ENCODE peak calls at places on chromosomes 1 and 21, in six cellular contexts. I is GM12891, O is GM12878, M is K562, Z is H1, W is HepG2. S is an unnamed sample.

GRCh38 chr1:164695956-164696665 is 137.1 kb downstream of the PBX1 start:
- DNase-seq in I (no peak), O (no peak), M (no peak), Z (no peak), W (no peak), S (no peak)

GRCh38 chr1:222697858-222698257 is 14.4 kb downstream of the AIDA start:
- DNase-seq in I (no peak), O (no peak), M (no peak), Z (no peak), W (no peak), S (no peak)

GRCh38 chr1:193201021-193201420 is 14.6 kb upstream of the B3GALT2 start:
- DNase-seq in I (no peak), O (no peak), M (no peak), Z (no peak), W (peak; percentile 5), S (no peak)

GRCh38 chr1:202220733-202221132 is 27.1 kb downstream of the LGR6 start:
- DNase-seq in I (no peak), O (no peak), M (no peak), Z (no peak), W (no peak), S (no peak)

GRCh38 chr1:28329395-28330153 is 734 bp downstream of the MED18 start:
- DNase-seq in I (no peak), O (no peak), M (no peak), Z (no peak), W (peak; percentile 21), S (no peak)

GRCh38 chr1:230095938-230096337 is 28.9 kb downstream of the GALNT2 start:
- DNase-seq in I (no peak), O (no peak), M (no peak), Z (no peak), W (no peak), S (no peak)

GRCh38 chr1:76330993-76331603 is 256.6 kb downstream of the ST6GALNAC3 start:
- DNase-seq in I (peak; percentile 3), O (no peak), M (peak; percentile 50), Z (peak; percentile 38), W (peak; percentile 18), S (peak; percentile 0)

GRCh38 chr1:11873954-11874562 is 15.3 kb upstream of the NPPB start:
- DNase-seq in I (no peak), O (no peak), M (no peak), Z (no peak), W (no peak), S (no peak)

GRCh38 chr1:99173900-99174299 is 90.4 kb upstream of the PLPPR4 start:
- DNase-seq in I (no peak), O (no peak), M (no peak), Z (no peak), W (no peak), S (no peak)

GRCh38 chr1:58574816-58575215 is 2.2 kb downstream of the TACSTD2 start:
- DNase-seq in I (no peak), O (no peak), M (no peak), Z (no peak), W (no peak), S (no peak)

GRCh38 chr1:231603598-231604275 is 22.9 kb upstream of the DISC1 start:
- DNase-seq in I (peak; percentile 27), O (no peak), M (peak; percentile 47), Z (no peak), W (peak; percentile 69), S (peak; percentile 19)

GRCh38 chr1:66764994-66765578 is 12.8 kb downstream of the DYNLT5 start:
- DNase-seq in I (no peak), O (no peak), M (peak; percentile 44), Z (no peak), W (peak; percentile 24), S (no peak)

GRCh38 chr21:28992526-28993292 is at the start of gene LTN1:
- DNase-seq in I (peak; percentile 84), O (peak; percentile 99), M (peak; percentile 98), Z (peak; percentile 96), W (peak; percentile 97), S (peak; percentile 84)

GRCh38 chr1:119475866-119476439 is 31.1 kb upstream of the HSD3B1 start:
- DNase-seq in I (peak; percentile 26), O (no peak), M (peak; percentile 57), Z (peak; percentile 46), W (peak; percentile 46), S (peak; percentile 31)

GRCh38 chr1:44730741-44731512 is at the start of gene RNU5D-1:
- DNase-seq in I (peak; percentile 66), O (peak; percentile 98), M (peak; percentile 88), Z (no peak), W (peak; percentile 95), S (peak; percentile 58)

GRCh38 chr1:192724670-192725069 is 84.2 kb upstream of the RGS2 start:
- DNase-seq in I (no peak), O (no peak), M (no peak), Z (no peak), W (no peak), S (no peak)

GRCh38 chr21:38875694-38876492 is 70.2 kb downstream of the ETS2 start:
- DNase-seq in I (no peak), O (no peak), M (no peak), Z (no peak), W (no peak), S (no peak)

GRCh38 chr1:203126151-203126865 is 1.2 kb upstream of the ADORA1 start:
- DNase-seq in I (no peak), O (no peak), M (no peak), Z (no peak), W (no peak), S (no peak)

GRCh38 chr1:229892515-229893117 is 174.4 kb upstream of the GALNT2 start:
- DNase-seq in I (no peak), O (no peak), M (no peak), Z (no peak), W (no peak), S (no peak)

GRCh38 chr1:31837441-31838158 is 21.8 kb upstream of the SPOCD1 start:
- DNase-seq in I (no peak), O (no peak), M (no peak), Z (no peak), W (no peak), S (no peak)

GRCh38 chr1:109204484-109204883 is 9.2 kb upstream of the SARS1 start:
- DNase-seq in I (no peak), O (no peak), M (no peak), Z (no peak), W (no peak), S (no peak)

GRCh38 chr1:155241069-155241679 is 14.1 kb downstream of the ENTREP3 start:
- DNase-seq in I (no peak), O (no peak), M (peak; percentile 76), Z (no peak), W (peak; percentile 80), S (peak; percentile 56)

DNA sequence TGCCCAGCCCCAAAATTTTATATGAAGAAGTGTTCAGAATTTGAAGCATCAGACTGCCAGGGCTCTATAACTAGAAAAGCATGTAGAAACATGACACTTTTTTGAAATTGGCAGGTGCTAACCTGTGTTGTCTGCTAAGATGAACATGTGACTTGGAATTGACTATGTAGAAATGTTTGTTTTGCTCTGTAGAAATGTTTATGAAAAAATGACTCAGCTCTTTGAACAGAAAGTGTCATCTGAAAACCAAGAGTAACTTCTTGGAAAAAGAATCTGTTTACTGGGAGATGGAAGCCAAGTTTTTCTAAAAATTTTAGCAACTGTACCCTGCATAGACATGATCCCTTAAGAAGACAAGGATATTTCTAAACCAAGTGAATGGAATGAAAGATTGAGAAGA is 59.2 kb downstream of the LHX9 start:
- DNase-seq in I (no peak), O (no peak), M (no peak), Z (no peak), W (no peak), S (no peak)
- TF ChIP-seq POLR2A in I (no peak), O (no peak), M (no peak), Z (no peak), W (no peak), S (no peak)

DNA sequence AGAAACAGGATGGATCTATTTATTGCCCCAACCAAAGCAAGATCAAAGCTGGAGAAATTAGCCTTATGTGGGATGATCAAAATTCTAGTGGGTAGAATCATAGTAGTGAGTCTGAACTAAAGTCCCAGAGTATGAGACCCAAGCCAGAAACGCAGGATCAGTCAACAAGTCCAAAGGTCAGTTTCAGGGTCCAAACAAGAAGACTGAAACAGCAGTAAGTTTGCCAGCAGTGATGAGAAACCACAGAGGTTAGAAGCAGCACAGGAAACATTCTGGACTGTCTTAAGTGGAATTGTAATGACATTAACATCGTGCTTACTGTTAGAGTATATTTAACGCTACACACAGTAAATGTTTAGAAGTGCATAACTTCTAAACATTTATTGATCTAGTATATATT is 251.0 kb downstream of the LRRIQ3 start:
- DNase-seq in I (no peak), O (no peak), M (no peak), Z (no peak), W (peak; percentile 2), S (no peak)
- TF ChIP-seq TAF1 in I (no peak), O (no peak), M (no peak), Z (no peak), W (no peak), S (no peak)

GRCh38 chr21:35942211-35943144 is 117.8 kb downstream of the SETD4 start:
- DNase-seq in I (no peak), O (no peak), M (no peak), Z (no peak), W (no peak), S (no peak)

GRCh38 chr21:35945089-35945671 is 115.1 kb downstream of the SETD4 start:
- DNase-seq in I (no peak), O (no peak), M (no peak), Z (no peak), W (no peak), S (no peak)

GRCh38 chr21:35940074-35940927 is 120.0 kb downstream of the SETD4 start:
- DNase-seq in I (peak; percentile 5), O (no peak), M (no peak), Z (no peak), W (peak; percentile 45), S (no peak)

DNA sequence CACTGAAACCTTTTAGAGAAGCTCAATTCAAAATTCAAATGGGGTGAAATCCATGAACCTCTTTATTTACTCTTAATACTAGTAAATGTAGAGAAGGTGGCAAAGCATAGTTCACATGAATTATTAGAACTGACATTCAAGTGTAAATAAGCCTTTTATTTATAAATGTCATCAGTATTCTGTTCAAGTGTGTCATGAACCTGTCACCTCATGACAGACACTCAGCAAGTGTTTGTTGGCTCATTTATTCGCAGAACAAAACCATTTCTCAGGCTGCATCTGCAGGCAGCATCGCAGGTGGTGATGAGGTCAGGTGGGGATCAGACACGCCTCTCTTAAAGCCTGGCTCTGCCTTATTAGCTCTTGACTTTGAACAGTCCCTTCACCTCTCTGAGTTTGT is 116.6 kb downstream of the SETD4 start:
- DNase-seq in I (no peak), O (no peak), M (no peak), Z (no peak), W (no peak), S (no peak)
- TF ChIP-seq POLR2AphosphoS5 in I (no peak), O (no peak), M (no peak), Z (no peak), W (no peak), S (no peak)

DNA sequence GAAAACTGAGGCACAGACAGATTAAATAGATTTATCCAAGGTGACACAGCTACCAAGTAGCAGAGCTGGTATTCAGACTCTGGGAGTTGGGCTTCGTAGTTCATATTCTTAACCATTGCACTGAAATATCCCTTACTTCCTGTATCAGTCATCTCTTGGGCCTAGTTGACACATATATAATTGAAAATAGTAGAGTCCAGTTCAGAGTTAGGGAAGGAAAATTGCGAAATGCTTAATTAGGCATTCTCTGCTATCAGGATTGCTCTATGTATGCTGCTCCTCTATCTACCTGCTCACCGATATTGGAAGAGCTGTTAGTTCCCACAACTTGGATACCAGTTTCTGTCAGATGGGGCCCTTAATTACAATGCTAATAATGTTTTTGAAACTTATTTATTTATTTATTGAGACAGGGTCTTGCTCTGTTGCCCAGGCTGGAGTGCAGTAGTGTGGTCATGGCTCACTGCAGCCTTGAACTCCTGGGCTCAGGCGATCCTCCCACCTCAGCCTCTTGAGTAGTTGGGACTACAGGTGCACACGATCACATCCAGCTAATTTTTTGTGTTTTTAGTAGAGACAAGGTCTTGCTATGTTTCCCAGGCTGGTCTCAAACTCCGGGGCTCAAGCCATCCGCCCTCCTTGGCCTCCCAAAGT is 8.2 kb downstream of the RCOR3 start:
- DNase-seq in I (no peak), O (no peak), M (no peak), Z (no peak), W (no peak), S (no peak)
- TF ChIP-seq POLR2A in I (no peak), O (no peak), M (peak; percentile 21), Z (no peak), W (no peak), S (no peak)

S was measured in GM12892.